ENCODE peak calls at places on chromosomes 2 and 18, in eight cellular contexts. G, K, Q, P, L, W, V and F are unnamed samples.

GRCh38 chr18:71902482-71902881 is 641.7 kb downstream of the CBLN2 start:
- DNase-seq in G (no peak), K (no peak), Q (no peak), P (no peak), L (no peak), W (no peak), V (no peak), F (no peak)

GRCh38 chr2:125490308-125490707 is 1165.7 kb upstream of the GYPC start:
- DNase-seq in G (no peak), K (no peak), Q (no peak), P (no peak), L (no peak), W (no peak), V (no peak), F (no peak)

GRCh38 chr2:199464614-199465352 is 7.0 kb upstream of the SATB2 start:
- DNase-seq in G (no peak), K (no peak), Q (peak), P (no peak), L (no peak), W (no peak), V (no peak), F (peak)

GRCh38 chr2:19785432-19785831 is 116.4 kb downstream of the TTC32 start:
- DNase-seq in G (no peak), K (no peak), Q (no peak), P (peak), L (peak), W (peak), V (no peak), F (peak)

GRCh38 chr18:58911241-58911640 is 46.6 kb downstream of the ZNF532 start:
- DNase-seq in G (no peak), K (no peak), Q (no peak), P (peak), L (peak), W (peak), V (no peak), F (no peak)

GRCh38 chr2:208097801-208098200 is 26.5 kb downstream of the CRYGD start:
- DNase-seq in G (no peak), K (no peak), Q (no peak), P (peak), L (peak), W (peak), V (no peak), F (no peak)

GRCh38 chr2:174176898-174177297 is 71.4 kb downstream of the OLA1 start:
- DNase-seq in G (no peak), K (no peak), Q (no peak), P (no peak), L (peak), W (no peak), V (no peak), F (peak)

GRCh38 chr2:199606193-199606780 is 148.5 kb upstream of the SATB2 start:
- DNase-seq in G (no peak), K (no peak), Q (no peak), P (no peak), L (no peak), W (no peak), V (no peak), F (no peak)

GRCh38 chr2:188517549-188518255 is 226.0 kb downstream of the GULP1 start:
- DNase-seq in G (no peak), K (no peak), Q (no peak), P (no peak), L (no peak), W (no peak), V (no peak), F (peak)

GRCh38 chr2:238493880-238494572 is 67.3 kb downstream of the ASB1 start:
- DNase-seq in G (no peak), K (no peak), Q (no peak), P (no peak), L (no peak), W (no peak), V (no peak), F (no peak)

GRCh38 chr2:13522917-13523821 is 806.4 kb downstream of the TRIB2 start:
- DNase-seq in G (no peak), K (no peak), Q (no peak), P (no peak), L (peak), W (no peak), V (no peak), F (no peak)

GRCh38 chr2:128633501-128633900 is 314.8 kb upstream of the HS6ST1 start:
- DNase-seq in G (no peak), K (no peak), Q (no peak), P (peak), L (no peak), W (no peak), V (no peak), F (no peak)

GRCh38 chr2:24046599-24046929 is 627 bp downstream of the WDCP start:
- DNase-seq in G (no peak), K (no peak), Q (no peak), P (peak), L (no peak), W (no peak), V (no peak), F (no peak)